ENCODE peak calls at places on chromosome X, in eight cellular contexts. C is H1, M is HepG2, X is GM12892, A is HCT116, Q is endothelial cell of umbilical vein, E is GM12878, B is K562. Z is an unnamed sample.

GRCh38 chrX:103453655-103454054 is 65.6 kb downstream of the RAB40A start:
- DNase-seq in C (no peak), M (no peak), X (no peak), A (no peak), Q (peak), E (no peak), B (no peak), Z (no peak)

GRCh38 chrX:15946783-15947550 is 92.4 kb upstream of the AP1S2 start:
- DNase-seq in C (no peak), M (no peak), X (no peak), A (no peak), Q (no peak), E (no peak), B (no peak), Z (no peak)

GRCh38 chrX:13087322-13088154 is 43.1 kb upstream of the FAM9C start:
- DNase-seq in C (no peak), M (no peak), X (peak), A (no peak), Q (peak), E (peak), B (no peak), Z (no peak)

GRCh38 chrX:131746491-131746968 is 202.7 kb downstream of the OR13H1 start:
- DNase-seq in C (no peak), M (no peak), X (no peak), A (peak), Q (no peak), E (peak), B (peak), Z (no peak)

GRCh38 chrX:30982467-30982866 is 89.4 kb downstream of the FTHL17 start:
- DNase-seq in C (no peak), M (no peak), X (no peak), A (no peak), Q (no peak), E (no peak), B (no peak), Z (no peak)

GRCh38 chrX:42772874-42773273 is 5.1 kb downstream of the PPP1R2C start:
- DNase-seq in C (no peak), M (no peak), X (no peak), A (no peak), Q (no peak), E (no peak), B (no peak), Z (no peak)

GRCh38 chrX:115650916-115651315 is 89.9 kb downstream of the PLS3 start:
- DNase-seq in C (peak), M (peak), X (no peak), A (peak), Q (peak), E (peak), B (peak), Z (no peak)

GRCh38 chrX:46647251-46647650 is 73.7 kb downstream of the CHST7 start:
- DNase-seq in C (no peak), M (no peak), X (no peak), A (no peak), Q (no peak), E (no peak), B (no peak), Z (no peak)

GRCh38 chrX:77118686-77119085 is 328.5 kb upstream of the FGF16 start:
- DNase-seq in C (no peak), M (no peak), X (no peak), A (no peak), Q (no peak), E (no peak), B (no peak), Z (no peak)

GRCh38 chrX:18424482-18425198 is 768 bp upstream of the CDKL5 start:
- DNase-seq in C (no peak), M (no peak), X (no peak), A (no peak), Q (peak), E (no peak), B (no peak), Z (no peak)

GRCh38 chrX:70421618-70422017 is 1.5 kb upstream of the GDPD2 start:
- DNase-seq in C (peak), M (no peak), X (no peak), A (no peak), Q (peak), E (no peak), B (no peak), Z (no peak)

GRCh38 chrX:43758044-43758443 is 101.9 kb downstream of the MAOA start:
- DNase-seq in C (no peak), M (no peak), X (no peak), A (no peak), Q (no peak), E (no peak), B (no peak), Z (no peak)

GRCh38 chrX:93538575-93538974 is 134.8 kb downstream of the NAP1L3 start:
- DNase-seq in C (no peak), M (no peak), X (no peak), A (no peak), Q (no peak), E (no peak), B (no peak), Z (no peak)

GRCh38 chrX:102720237-102721168 is at the start of gene GPRASP3:
- DNase-seq in C (peak), M (no peak), X (peak), A (no peak), Q (peak), E (no peak), B (peak), Z (peak)

GRCh38 chrX:109785053-109785452 is 52.0 kb upstream of the ACSL4 start:
- DNase-seq in C (no peak), M (no peak), X (no peak), A (no peak), Q (no peak), E (no peak), B (no peak), Z (no peak)

GRCh38 chrX:49860867-49861535 is 18.3 kb upstream of the USP27X start:
- DNase-seq in C (no peak), M (no peak), X (no peak), A (no peak), Q (no peak), E (no peak), B (peak), Z (no peak)

GRCh38 chrX:68710870-68711576 is 63.6 kb downstream of the STARD8 start:
- DNase-seq in C (peak), M (peak), X (peak), A (peak), Q (peak), E (no peak), B (peak), Z (peak)

GRCh38 chrX:96006281-96006680 is 678.4 kb upstream of the DIAPH2 start:
- DNase-seq in C (no peak), M (no peak), X (no peak), A (no peak), Q (no peak), E (no peak), B (no peak), Z (no peak)

GRCh38 chrX:20037182-20037581 is 46.3 kb upstream of the BCLAF3 start:
- DNase-seq in C (no peak), M (no peak), X (no peak), A (no peak), Q (no peak), E (no peak), B (no peak), Z (no peak)

GRCh38 chrX:69618803-69619202 is 2.9 kb downstream of the EDA start:
- DNase-seq in C (no peak), M (peak), X (no peak), A (no peak), Q (peak), E (no peak), B (no peak), Z (no peak)

GRCh38 chrX:155235891-155236290 is 19.6 kb downstream of the VBP1 start:
- DNase-seq in C (no peak), M (peak), X (no peak), A (no peak), Q (no peak), E (no peak), B (no peak), Z (no peak)

GRCh38 chrX:9163153-9163790 is 129.3 kb upstream of the FAM9B start:
- DNase-seq in C (no peak), M (no peak), X (no peak), A (no peak), Q (peak), E (no peak), B (no peak), Z (no peak)

GRCh38 chrX:40471965-40472648 is 108.7 kb upstream of the ATP6AP2 start:
- DNase-seq in C (peak), M (peak), X (no peak), A (no peak), Q (peak), E (peak), B (peak), Z (no peak)

GRCh38 chrX:46262299-46262698 is 282.9 kb downstream of the ZNF674 start:
- DNase-seq in C (no peak), M (no peak), X (no peak), A (no peak), Q (no peak), E (no peak), B (no peak), Z (no peak)

GRCh38 chrX:134990475-134991473 is at the start of gene SMIM10:
- DNase-seq in C (peak), M (no peak), X (peak), A (no peak), Q (peak), E (no peak), B (peak), Z (peak)

GRCh38 chrX:46602468-46603102 is 29.0 kb downstream of the CHST7 start:
- DNase-seq in C (no peak), M (no peak), X (no peak), A (no peak), Q (no peak), E (no peak), B (no peak), Z (no peak)

GRCh38 chrX:48683411-48683982 is at the start of gene WAS:
- DNase-seq in C (no peak), M (no peak), X (peak), A (no peak), Q (no peak), E (peak), B (no peak), Z (peak)
- TF ChIP-seq POLR2A in C (no peak), M (no peak), X (peak), A (no peak), Q (no peak), E (peak), B (no peak), Z (peak)

GRCh38 chrX:129772796-129773431 is 6.8 kb upstream of the SASH3 start:
- DNase-seq in C (no peak), M (no peak), X (peak), A (no peak), Q (no peak), E (peak), B (no peak), Z (no peak)
- TF ChIP-seq POLR2AphosphoS5 in C (no peak), M (no peak), X (peak), A (no peak), Q (no peak), E (no peak), B (no peak), Z (peak)

GRCh38 chrX:123859828-123860505 is at the start of gene XIAP:
- DNase-seq in C (peak), M (peak), X (peak), A (peak), Q (peak), E (peak), B (peak), Z (peak)
- TF ChIP-seq POLR2A in C (peak), M (peak), X (peak), A (no peak), Q (no peak), E (peak), B (peak), Z (peak)

GRCh38 chrX:38837389-38837788 is 36.1 kb downstream of the MID1IP1 start:
- DNase-seq in C (no peak), M (no peak), X (no peak), A (no peak), Q (no peak), E (no peak), B (no peak), Z (no peak)
- TF ChIP-seq POLR2AphosphoS5 in C (no peak), M (no peak), X (no peak), A (no peak), Q (no peak), E (no peak), B (no peak), Z (no peak)

DNA sequence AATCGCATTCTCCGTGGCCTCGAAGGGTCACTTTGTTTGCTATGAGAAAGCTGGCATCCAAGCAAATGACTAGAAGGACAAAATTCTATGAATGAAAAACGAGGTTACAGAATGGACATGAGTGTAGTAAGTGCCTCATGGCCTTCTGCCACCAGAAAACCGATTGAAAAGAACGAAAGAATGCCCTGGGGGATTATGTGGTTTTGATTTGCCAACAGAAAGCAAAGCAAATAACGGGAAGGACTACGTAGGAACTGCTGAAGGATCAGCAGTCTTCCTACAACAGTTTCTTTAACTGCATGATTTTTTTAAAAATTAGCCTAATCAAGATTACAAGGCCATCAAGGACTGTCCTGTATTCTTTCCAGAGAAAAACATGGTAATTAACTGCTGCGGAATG is 50.6 kb downstream of the NRK start:
- DNase-seq in C (no peak), M (no peak), X (no peak), A (no peak), Q (no peak), E (no peak), B (no peak), Z (no peak)
- TF ChIP-seq POLR2A in C (no peak), M (no peak), X (no peak), A (no peak), Q (no peak), E (no peak), B (no peak), Z (no peak)

GRCh38 chrX:64975989-64976672 is at the start of gene ZC4H2:
- DNase-seq in C (peak), M (peak), X (peak), A (peak), Q (peak), E (peak), B (peak), Z (peak)
- TF ChIP-seq POLR2AphosphoS5 in C (no peak), M (no peak), X (no peak), A (peak), Q (no peak), E (no peak), B (no peak), Z (no peak)

DNA sequence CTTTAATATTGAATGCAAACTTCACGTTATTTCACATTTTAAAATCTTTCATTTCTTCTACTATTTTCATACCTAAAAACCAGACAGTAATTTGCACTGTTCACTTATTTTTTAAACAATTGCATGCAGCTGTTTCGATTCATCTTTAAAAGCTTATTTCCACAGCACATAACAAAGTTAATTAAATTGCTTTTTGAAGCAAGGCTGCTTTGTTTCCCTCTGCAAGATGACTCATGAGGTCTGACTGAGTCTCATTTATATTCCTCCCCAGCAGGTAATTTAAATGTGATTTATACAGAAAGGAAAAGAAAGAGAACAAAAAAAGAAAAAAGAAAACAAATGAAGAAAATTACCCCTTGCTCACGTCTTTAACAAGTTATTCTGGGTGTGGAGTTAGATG is 22.7 kb downstream of the VMA21 start:
- DNase-seq in C (no peak), M (no peak), X (no peak), A (no peak), Q (no peak), E (no peak), B (no peak), Z (no peak)
- TF ChIP-seq POLR2A in C (no peak), M (no peak), X (no peak), A (no peak), Q (no peak), E (no peak), B (no peak), Z (no peak)

DNA sequence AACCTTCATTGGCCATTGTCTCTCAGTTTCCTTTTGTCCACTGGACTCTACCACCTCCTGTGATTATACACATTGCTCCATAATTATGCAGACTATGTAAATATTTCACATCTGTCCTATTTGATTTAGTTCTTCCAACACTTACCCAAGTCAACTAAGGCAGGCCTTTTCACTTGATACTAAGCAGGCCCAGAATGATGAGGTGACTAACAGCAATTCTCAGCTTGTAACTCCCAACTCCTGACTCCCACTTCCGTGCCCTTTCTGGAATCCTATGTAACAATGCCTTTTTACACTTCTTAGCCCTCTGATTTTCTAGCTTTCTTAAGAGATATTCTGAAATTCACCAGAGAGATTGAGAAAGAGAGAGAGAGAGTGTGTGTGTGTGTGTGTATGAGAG is 6.6 kb downstream of the PAK3 start:
- DNase-seq in C (no peak), M (no peak), X (no peak), A (no peak), Q (no peak), E (no peak), B (no peak), Z (no peak)
- TF ChIP-seq POLR2AphosphoS5 in C (no peak), M (no peak), X (no peak), A (no peak), Q (no peak), E (no peak), B (no peak), Z (no peak)

GRCh38 chrX:120250522-120251271 is at the start of gene ZBTB33:
- DNase-seq in C (peak), M (peak), X (peak), A (peak), Q (peak), E (peak), B (peak), Z (peak)

GRCh38 chrX:120242807-120243206 is 7.8 kb upstream of the ZBTB33 start:
- DNase-seq in C (no peak), M (no peak), X (no peak), A (no peak), Q (no peak), E (no peak), B (peak), Z (no peak)

GRCh38 chrX:120238947-120239346 is 11.7 kb upstream of the ZBTB33 start:
- DNase-seq in C (no peak), M (no peak), X (no peak), A (no peak), Q (no peak), E (no peak), B (no peak), Z (no peak)

GRCh38 chrX:120244395-120244734 is 6.2 kb upstream of the ZBTB33 start:
- DNase-seq in C (no peak), M (no peak), X (no peak), A (no peak), Q (no peak), E (no peak), B (peak), Z (no peak)

DNA sequence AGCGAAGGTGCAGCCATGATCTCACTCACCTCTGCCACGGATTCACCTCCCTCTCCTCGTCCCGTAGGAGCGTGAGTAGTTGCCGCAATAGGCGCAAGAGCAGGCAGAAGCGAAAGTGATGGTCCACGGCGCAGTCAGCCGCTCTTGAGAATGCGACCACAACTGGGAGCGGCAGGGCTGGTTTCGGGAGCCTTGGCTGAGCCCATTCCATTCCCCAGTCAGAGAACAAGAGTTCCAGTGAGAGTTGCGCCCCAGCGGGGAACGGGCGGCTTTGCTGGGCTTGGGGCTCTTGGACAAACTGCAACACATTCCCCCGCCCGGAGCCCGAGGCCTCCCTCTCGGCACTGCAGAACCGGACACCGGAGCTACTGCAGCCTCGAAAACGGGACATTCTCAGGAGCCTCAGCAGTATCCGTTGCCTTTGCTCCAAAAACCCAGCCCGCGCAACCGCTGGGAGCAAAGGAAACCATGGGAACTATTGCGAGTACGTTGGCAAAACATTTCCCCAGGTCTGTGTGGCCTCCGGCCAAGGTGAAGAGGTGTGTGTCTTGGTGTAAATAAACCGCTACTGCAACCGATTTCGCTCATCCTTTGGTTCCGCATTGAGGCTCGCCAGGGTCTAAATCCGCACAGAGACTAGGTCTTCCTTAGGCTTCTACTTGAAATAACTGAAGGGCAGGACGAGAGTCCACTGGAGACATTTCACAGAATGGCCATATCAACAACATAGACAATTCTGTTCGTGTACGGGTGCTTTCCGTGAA is 5.7 kb upstream of the ZBTB33 start:
- DNase-seq in C (peak), M (peak), X (no peak), A (peak), Q (peak), E (no peak), B (peak), Z (peak)
- TF ChIP-seq POLR2A in C (no peak), M (peak), X (peak), A (no peak), Q (no peak), E (peak), B (peak), Z (no peak)